ENCODE peak calls at places on chromosomes 7 and 10, in nine cellular contexts. Z, N, S, F, D, P, C, K and X are unnamed samples.

GRCh38 chr7:151415375-151416112 is 5.7 kb upstream of the WDR86 start:
- DNase-seq in Z (no peak), N (no peak), S (no peak), F (no peak), D (no peak), P (peak; percentile 45), C (no peak), K (peak; percentile 15), X (no peak)

GRCh38 chr7:150992833-150993302 is 2.1 kb downstream of the NOS3 start:
- DNase-seq in Z (no peak), N (peak; percentile 45), S (no peak), F (peak; percentile 93), D (peak; percentile 75), P (no peak), C (no peak), K (no peak), X (peak; percentile 48)

GRCh38 chr7:129615018-129615417 is 3.5 kb downstream of the NRF1 start:
- DNase-seq in Z (no peak), N (no peak), S (no peak), F (no peak), D (no peak), P (no peak), C (no peak), K (peak; percentile 72), X (peak; percentile 45)

GRCh38 chr10:103897241-103897774 is 20.7 kb downstream of the STN1 start:
- DNase-seq in Z (no peak), N (no peak), S (peak; percentile 67), F (no peak), D (no peak), P (no peak), C (peak; percentile 61), K (no peak), X (no peak)

GRCh38 chr7:51660516-51660915 is 343.9 kb upstream of the COBL start:
- DNase-seq in Z (no peak), N (no peak), S (no peak), F (no peak), D (no peak), P (no peak), C (no peak), K (no peak), X (no peak)

GRCh38 chr7:146414872-146415271 is 298.3 kb downstream of the CNTNAP2 start:
- DNase-seq in Z (no peak), N (no peak), S (no peak), F (no peak), D (no peak), P (no peak), C (no peak), K (no peak), X (no peak)

GRCh38 chr10:83657487-83657886 is 481.8 kb upstream of the GHITM start:
- DNase-seq in Z (no peak), N (no peak), S (no peak), F (no peak), D (no peak), P (no peak), C (no peak), K (no peak), X (no peak)

GRCh38 chr10:34584164-34584563 is 230.9 kb downstream of the PARD3 start:
- DNase-seq in Z (no peak), N (no peak), S (no peak), F (no peak), D (no peak), P (no peak), C (no peak), K (peak; percentile 95), X (peak; percentile 41)

GRCh38 chr10:99536400-99537254 is 3.9 kb downstream of the NKX2-3 start:
- DNase-seq in Z (no peak), N (no peak), S (no peak), F (peak; percentile 92), D (no peak), P (no peak), C (no peak), K (no peak), X (no peak)

GRCh38 chr10:78134919-78135318 is 101.3 kb downstream of the RPS24 start:
- DNase-seq in Z (no peak), N (peak; percentile 42), S (no peak), F (no peak), D (no peak), P (no peak), C (no peak), K (no peak), X (no peak)

GRCh38 chr10:3117486-3117885 is 50.1 kb downstream of the PFKP start:
- DNase-seq in Z (no peak), N (no peak), S (no peak), F (no peak), D (no peak), P (no peak), C (no peak), K (no peak), X (no peak)

GRCh38 chr10:3118621-3119020 is 51.3 kb downstream of the PFKP start:
- DNase-seq in Z (no peak), N (no peak), S (no peak), F (no peak), D (no peak), P (no peak), C (no peak), K (no peak), X (no peak)

GRCh38 chr10:3122486-3123205 is 49.9 kb downstream of the PITRM1 start:
- DNase-seq in Z (no peak), N (no peak), S (no peak), F (no peak), D (no peak), P (no peak), C (peak; percentile 38), K (no peak), X (no peak)

GRCh38 chr10:3122034-3122433 is 50.5 kb downstream of the PITRM1 start:
- DNase-seq in Z (no peak), N (no peak), S (no peak), F (no peak), D (no peak), P (no peak), C (no peak), K (no peak), X (no peak)

GRCh38 chr10:3119796-3120459 is 52.6 kb downstream of the PFKP start:
- DNase-seq in Z (no peak), N (peak; percentile 56), S (no peak), F (peak; percentile 41), D (no peak), P (no peak), C (no peak), K (peak; percentile 25), X (peak; percentile 52)
- TF ChIP-seq CTCF in Z (peak; percentile 31), N (peak; percentile 50), S (no peak), F (peak; percentile 70), D (peak; percentile 42), P (peak; percentile 26), C (peak; percentile 38), K (peak; percentile 41), X (peak; percentile 58)

DNA sequence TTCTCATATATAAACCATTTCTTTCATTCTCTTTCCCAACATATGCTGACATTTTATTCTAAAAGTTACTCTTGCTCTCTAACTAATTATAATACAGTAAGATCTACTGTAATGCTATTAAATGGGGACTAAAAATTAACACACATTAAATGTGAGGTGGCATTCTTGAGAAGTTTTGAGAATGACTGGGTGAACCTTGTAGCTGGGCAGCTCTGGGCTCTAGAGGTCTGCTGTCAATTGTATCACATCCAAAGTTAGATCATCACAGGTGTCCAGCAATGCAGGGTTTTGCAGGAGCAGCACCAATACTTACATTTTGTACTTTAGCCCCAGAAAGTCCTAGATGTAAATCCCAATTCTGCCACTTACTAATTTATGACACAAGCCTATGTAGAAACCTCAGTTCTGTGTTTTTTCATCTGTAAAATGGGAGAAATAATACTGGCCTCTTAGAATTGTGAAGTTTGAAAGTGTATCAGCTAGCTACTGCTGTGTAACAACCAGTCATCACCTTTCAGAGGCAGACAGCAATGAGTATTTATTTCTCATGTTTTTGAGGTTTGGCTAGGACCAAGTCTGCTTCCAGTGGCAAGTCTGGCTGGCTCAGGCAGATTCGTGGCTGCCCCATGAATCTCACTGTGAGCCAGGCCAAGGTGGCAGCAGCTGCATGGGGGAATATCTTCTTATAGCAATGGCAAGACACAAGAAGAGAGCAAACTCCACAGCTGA is 79.6 kb upstream of the EMX2 start:
- DNase-seq in Z (no peak), N (no peak), S (no peak), F (no peak), D (no peak), P (no peak), C (no peak), K (no peak), X (no peak)
- H3K27ac ChIP-seq in Z (no peak overlapping the region), N (no peak overlapping the region), S (no peak overlapping the region), F (no peak overlapping the region), D (no peak overlapping the region), P (no peak overlapping the region), C (no peak overlapping the region), K (no peak overlapping the region), X (no peak overlapping the region)

GRCh38 chr7:18978108-18978495 is 139.3 kb downstream of the TWIST1 start:
- DNase-seq in Z (no peak), N (peak; percentile 6), S (no peak), F (no peak), D (no peak), P (no peak), C (no peak), K (peak; percentile 95), X (peak; percentile 92)
- H3K4me3 ChIP-seq in Z (no peak overlapping the region), N (no peak overlapping the region), S (no peak overlapping the region), F (no peak overlapping the region), D (no peak overlapping the region), P (no peak overlapping the region), C (no peak overlapping the region), K (no peak overlapping the region), X (no peak overlapping the region)

GRCh38 chr7:145036592-145037386 is 200.9 kb upstream of the TPK1 start:
- DNase-seq in Z (no peak), N (peak; percentile 56), S (no peak), F (peak; percentile 74), D (peak; percentile 22), P (no peak), C (peak; percentile 13), K (peak; percentile 2), X (peak; percentile 63)
- TF ChIP-seq CTCF in Z (peak; percentile 78), N (peak; percentile 56), S (peak; percentile 89), F (peak; percentile 97), D (peak; percentile 66), P (peak; percentile 69), C (peak; percentile 83), K (peak; percentile 34), X (peak; percentile 81)

GRCh38 chr10:88149906-88150305 is 286.5 kb downstream of the PTEN start:
- DNase-seq in Z (no peak), N (peak; percentile 18), S (no peak), F (no peak), D (no peak), P (no peak), C (no peak), K (peak; percentile 52), X (no peak)
- H3K27ac ChIP-seq in Z (no peak overlapping the region), N (peak overlapping the region; percentile 75), S (no peak overlapping the region), F (no peak overlapping the region), D (no peak overlapping the region), P (no peak overlapping the region), C (no peak overlapping the region), K (no peak overlapping the region), X (no peak overlapping the region)

DNA sequence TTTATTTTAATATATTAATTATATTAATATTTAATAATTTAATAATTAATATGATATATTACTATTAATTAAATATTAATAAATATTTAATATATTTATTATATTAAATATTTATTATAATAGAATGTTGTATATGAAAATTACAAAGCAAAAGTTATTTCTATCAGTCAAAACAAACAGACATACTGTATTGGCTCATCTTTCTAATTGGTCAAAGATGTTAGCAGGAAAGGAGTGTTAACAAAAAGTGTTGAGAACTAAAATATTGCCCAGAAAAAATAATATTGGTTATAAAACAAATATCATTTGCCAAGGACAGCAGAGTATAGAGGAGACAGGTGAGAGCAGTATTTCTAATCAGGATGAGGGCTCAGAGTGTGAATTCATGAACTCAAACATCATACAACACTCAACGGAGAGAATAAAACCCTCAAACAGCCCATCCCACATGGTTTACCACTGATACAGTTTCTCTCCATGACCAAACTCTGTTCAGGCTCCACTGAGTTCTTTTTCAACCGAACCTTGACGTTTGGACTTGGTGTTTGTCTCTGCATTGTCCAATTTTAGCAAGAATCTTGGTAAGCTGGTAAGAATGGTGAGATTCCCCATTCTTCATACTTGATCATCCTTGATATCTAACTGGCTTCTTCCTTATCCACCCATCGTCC is 58.0 kb downstream of the TSPAN12 start:
- DNase-seq in Z (no peak), N (no peak), S (no peak), F (no peak), D (no peak), P (no peak), C (no peak), K (no peak), X (no peak)
- H3K4me3 ChIP-seq in Z (no peak overlapping the region), N (no peak overlapping the region), S (no peak overlapping the region), F (no peak overlapping the region), D (no peak overlapping the region), P (no peak overlapping the region), C (no peak overlapping the region), K (no peak overlapping the region), X (no peak overlapping the region)